ENCODE peak calls at places on chromosome 6, in four cellular contexts. Q is HCT116, C is H1, U is SK-N-SH. V is an unnamed sample.

GRCh38 chr6:158222066-158222465 is 53.9 kb downstream of the GTF2H5 start:
- DNase-seq in C (no peak), Q (no peak), U (no peak), V (no peak)

GRCh38 chr6:79469381-79470246 is 67.6 kb downstream of the LCA5 start:
- DNase-seq in U (no peak), Q (no peak), C (no peak), V (no peak)

GRCh38 chr6:130885392-130886192 is 58.4 kb downstream of the SMLR1 start:
- DNase-seq in C (no peak), Q (peak), U (peak), V (peak)

GRCh38 chr6:107701231-107701630 is 122.9 kb downstream of the SCML4 start:
- DNase-seq in U (no peak), Q (no peak), C (no peak), V (no peak)

GRCh38 chr6:154542747-154543146 is 32.3 kb upstream of the CNKSR3 start:
- DNase-seq in C (peak), Q (no peak), U (no peak), V (no peak)

GRCh38 chr6:14453712-14454466 is 336.3 kb downstream of the CD83 start:
- DNase-seq in C (no peak), U (no peak), Q (no peak), V (no peak)

GRCh38 chr6:90110971-90111370 is 185.7 kb downstream of the BACH2 start:
- DNase-seq in Q (no peak), C (no peak), U (no peak), V (no peak)

GRCh38 chr6:157248264-157248663 is 75.1 kb downstream of the TMEM242 start:
- DNase-seq in C (no peak), Q (no peak), U (no peak), V (no peak)

GRCh38 chr6:31186052-31186734 is 15.7 kb upstream of the POU5F1 start:
- DNase-seq in U (no peak), Q (no peak), C (no peak), V (no peak)

GRCh38 chr6:6969761-6970223 is 138.0 kb upstream of the RREB1 start:
- DNase-seq in Q (peak), C (no peak), U (no peak), V (no peak)

GRCh38 chr6:19210849-19211590 is 626.1 kb upstream of the ID4 start:
- DNase-seq in Q (no peak), U (peak), C (peak), V (no peak)

GRCh38 chr6:170464524-170464979 is 88.6 kb downstream of the PSMB1 start:
- DNase-seq in C (no peak), U (no peak), Q (no peak), V (no peak)

GRCh38 chr6:122180132-122180531 is 219.3 kb upstream of the HSF2 start:
- DNase-seq in C (no peak), Q (no peak), U (no peak), V (no peak)

GRCh38 chr6:44898296-44898930 is 429.7 kb upstream of the RUNX2 start:
- DNase-seq in Q (no peak), U (no peak), C (no peak), V (no peak)

GRCh38 chr6:28657756-28658465 is 132.2 kb downstream of the GPX5 start:
- DNase-seq in C (no peak), Q (peak), U (peak), V (peak)

GRCh38 chr6:21593927-21594421 is 423 bp downstream of the SOX4 start:
- DNase-seq in Q (no peak), U (peak), C (no peak), V (peak)

GRCh38 chr6:63943826-63944225 is 308.2 kb downstream of the PHF3 start:
- DNase-seq in C (peak), U (no peak), Q (no peak), V (no peak)

GRCh38 chr6:14272111-14273085 is 154.8 kb downstream of the CD83 start:
- DNase-seq in Q (no peak), C (no peak), U (no peak), V (no peak)

GRCh38 chr6:21080221-21080620 is 513.3 kb upstream of the SOX4 start:
- DNase-seq in Q (no peak), U (no peak), C (no peak), V (no peak)

GRCh38 chr6:109082178-109082577 is 12.5 kb downstream of the SESN1 start:
- DNase-seq in U (no peak), C (no peak), Q (no peak), V (no peak)

GRCh38 chr6:158086706-158087518 is 81.2 kb downstream of the SERAC1 start:
- DNase-seq in U (peak), C (no peak), Q (no peak), V (no peak)

GRCh38 chr6:138012682-138013081 is 94.5 kb downstream of the PERP start:
- DNase-seq in U (no peak), C (no peak), Q (no peak), V (peak)

GRCh38 chr6:70666726-70667125 is 957 bp upstream of the SMAP1 start:
- DNase-seq in U (no peak), C (no peak), Q (no peak), V (no peak)

GRCh38 chr6:77796824-77797809 is 144.3 kb downstream of the MEI4 start:
- DNase-seq in C (no peak), U (no peak), Q (no peak), V (no peak)

GRCh38 chr6:127879685-127880084 is 21.2 kb downstream of the THEMIS start:
- DNase-seq in U (no peak), Q (no peak), C (peak), V (peak)

GRCh38 chr6:117548797-117549301 is 53.5 kb downstream of the GOPC start:
- DNase-seq in U (no peak), Q (no peak), C (no peak), V (no peak)

GRCh38 chr6:31821301-31822037 is 6.1 kb upstream of the HSPA1B start:
- DNase-seq in Q (no peak), U (peak), C (no peak), V (no peak)

GRCh38 chr6:5730586-5731263 is 276.0 kb downstream of the NRN1 start:
- DNase-seq in C (no peak), U (no peak), Q (no peak), V (no peak)

GRCh38 chr6:128519132-128519930 is 1.1 kb downstream of the PTPRK start:
- DNase-seq in Q (no peak), U (peak), C (no peak), V (peak)

GRCh38 chr6:95576218-95576617 is 1.1 kb upstream of the MANEA start:
- DNase-seq in Q (no peak), U (no peak), C (no peak), V (no peak)

GRCh38 chr6:157233686-157234085 is 89.6 kb downstream of the TMEM242 start:
- DNase-seq in C (no peak), U (no peak), Q (no peak), V (no peak)

GRCh38 chr6:44058617-44059358 is 68.5 kb downstream of the MRPL14 start:
- DNase-seq in U (peak), C (no peak), Q (peak), V (peak)

GRCh38 chr6:122576888-122577287 is 33.3 kb upstream of the PKIB start:
- DNase-seq in Q (no peak), U (no peak), C (no peak), V (no peak)

GRCh38 chr6:169160855-169161560 is 92.6 kb downstream of the THBS2 start:
- DNase-seq in Q (no peak), C (no peak), U (no peak), V (no peak)

GRCh38 chr6:23137596-23137995 is 568.2 kb downstream of the HDGFL1 start:
- DNase-seq in C (no peak), U (no peak), Q (no peak), V (no peak)

GRCh38 chr6:113779656-113780055 is 77.5 kb upstream of the MARCKS start:
- DNase-seq in U (no peak), C (no peak), Q (no peak), V (no peak)

GRCh38 chr6:113776998-113777397 is 80.1 kb upstream of the MARCKS start:
- DNase-seq in Q (no peak), U (no peak), C (peak), V (no peak)

GRCh38 chr6:113777601-113778000 is 79.5 kb upstream of the MARCKS start:
- DNase-seq in Q (no peak), C (no peak), U (no peak), V (no peak)

GRCh38 chr6:113772961-113773360 is 84.2 kb upstream of the MARCKS start:
- DNase-seq in Q (no peak), C (no peak), U (no peak), V (no peak)

GRCh38 chr6:113774122-113774835 is 82.9 kb upstream of the MARCKS start:
- DNase-seq in Q (peak), C (no peak), U (no peak), V (peak)
- TF ChIP-seq JUND in Q (no peak), C (no peak), U (peak), V (no peak)

GRCh38 chr6:1393641-1394283 is 4.4 kb downstream of the FOXF2 start:
- DNase-seq in U (no peak), C (no peak), Q (no peak), V (no peak)
- TF ChIP-seq JUND in U (no peak), C (no peak), Q (no peak), V (no peak)

GRCh38 chr6:72715119-72715518 is 93.3 kb downstream of the KCNQ5 start:
- DNase-seq in U (no peak), Q (no peak), C (no peak), V (peak)

GRCh38 chr6:72721346-72721745 is 99.5 kb downstream of the KCNQ5 start:
- DNase-seq in C (no peak), Q (no peak), U (no peak), V (no peak)

GRCh38 chr6:72724545-72724944 is 102.7 kb downstream of the KCNQ5 start:
- DNase-seq in C (no peak), Q (no peak), U (no peak), V (no peak)

GRCh38 chr6:72716916-72717315 is 95.1 kb downstream of the KCNQ5 start:
- DNase-seq in Q (no peak), U (no peak), C (no peak), V (no peak)

GRCh38 chr6:72720464-72720863 is 98.6 kb downstream of the KCNQ5 start:
- DNase-seq in Q (no peak), U (no peak), C (no peak), V (no peak)
- TF ChIP-seq JUND in Q (no peak), U (peak), C (no peak), V (no peak)

GRCh38 chr6:166617359-166617758 is 9.7 kb downstream of the RPS6KA2 start:
- DNase-seq in U (no peak), Q (no peak), C (no peak), V (no peak)

GRCh38 chr6:166619912-166620311 is 7.1 kb downstream of the RPS6KA2 start:
- DNase-seq in Q (no peak), U (peak), C (no peak), V (peak)

GRCh38 chr6:166618251-166618650 is 8.8 kb downstream of the RPS6KA2 start:
- DNase-seq in C (no peak), U (no peak), Q (no peak), V (no peak)

GRCh38 chr6:166620478-166621113 is 6.5 kb downstream of the RPS6KA2 start:
- DNase-seq in Q (no peak), U (peak), C (no peak), V (no peak)

GRCh38 chr6:166618866-166619761 is 7.9 kb downstream of the RPS6KA2 start:
- DNase-seq in Q (no peak), C (no peak), U (no peak), V (no peak)
- TF ChIP-seq JUND in Q (no peak), C (no peak), U (no peak), V (no peak)

DNA sequence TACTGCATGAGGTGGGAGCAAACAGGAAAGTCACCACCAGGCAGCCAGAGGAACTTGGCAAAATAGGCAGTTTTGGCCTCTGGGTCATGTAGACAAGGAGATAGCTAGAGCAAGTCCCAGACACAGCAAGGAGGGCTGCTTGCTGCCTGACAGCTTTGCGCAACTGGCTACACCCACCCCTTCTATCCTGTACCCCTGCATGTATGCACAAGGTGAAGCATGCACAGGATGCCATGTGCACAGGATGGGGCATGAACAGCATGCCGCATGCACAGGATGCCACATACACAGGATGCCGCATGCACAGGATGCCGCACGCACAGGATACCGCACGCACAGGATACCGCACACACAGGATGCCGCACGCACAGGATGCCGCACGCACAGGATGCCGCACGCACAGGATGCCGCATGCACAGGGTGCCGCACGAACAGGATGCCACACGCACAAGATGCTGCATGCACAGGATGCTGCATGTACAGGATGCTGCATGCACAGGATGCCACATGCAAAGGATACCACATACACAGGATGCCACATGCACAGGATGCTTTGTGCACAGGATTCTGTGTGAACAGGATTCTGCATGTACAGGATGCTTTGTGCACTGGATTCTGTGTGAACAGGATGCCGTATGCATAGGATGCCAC is 104.9 kb upstream of the IYD start:
- DNase-seq in C (no peak), U (no peak), Q (no peak), V (no peak)
- TF ChIP-seq JUND in C (no peak), U (no peak), Q (no peak), V (no peak)

V was measured in T47D.